ENCODE peak calls at places on chromosomes 7 and 10, in ten cellular contexts. One of them, this sample, is unnamed. For H3K4me1, the result is how much of the 10 kb centered on the place peaks cover.

GRCh38 chr10:62916157-62916603 is 100.0 kb upstream of the EGR2 start:
- DNase-seq in K562: no peak
- DNase-seq in H1: no peak
- DNase-seq in SK-N-SH: no peak
- DNase-seq in transverse colon: no peak
- DNase-seq in HepG2: no peak
- DNase-seq in ovary: no peak
- DNase-seq in A549: peak
- DNase-seq in tibial nerve: peak
- DNase-seq in sigmoid colon: no peak
- DNase-seq in this sample: no peak

GRCh38 chr7:124191030-124191429 is 158.2 kb upstream of the TMEM229A start:
- DNase-seq in HepG2: no peak
- DNase-seq in sigmoid colon: no peak
- DNase-seq in tibial nerve: no peak
- DNase-seq in A549: no peak
- DNase-seq in transverse colon: no peak
- DNase-seq in H1: no peak
- DNase-seq in K562: no peak
- DNase-seq in ovary: no peak
- DNase-seq in SK-N-SH: no peak
- DNase-seq in this sample: no peak

GRCh38 chr7:120996333-120996982 is 7.9 kb downstream of the CPED1 start:
- DNase-seq in sigmoid colon: peak
- DNase-seq in tibial nerve: peak
- DNase-seq in A549: no peak
- DNase-seq in K562: peak
- DNase-seq in H1: no peak
- DNase-seq in HepG2: no peak
- DNase-seq in SK-N-SH: no peak
- DNase-seq in ovary: peak
- DNase-seq in transverse colon: peak
- DNase-seq in this sample: no peak

GRCh38 chr7:140656548-140657515 is 15.9 kb upstream of the ADCK2 start:
- DNase-seq in K562: no peak
- DNase-seq in transverse colon: peak
- DNase-seq in tibial nerve: no peak
- DNase-seq in SK-N-SH: no peak
- DNase-seq in A549: no peak
- DNase-seq in sigmoid colon: peak
- DNase-seq in ovary: peak
- DNase-seq in H1: no peak
- DNase-seq in HepG2: peak
- DNase-seq in this sample: no peak

GRCh38 chr7:122316467-122317394 is 12.2 kb upstream of the FEZF1 start:
- DNase-seq in H1: peak
- DNase-seq in A549: no peak
- DNase-seq in ovary: no peak
- DNase-seq in transverse colon: peak
- DNase-seq in HepG2: peak
- DNase-seq in K562: no peak
- DNase-seq in SK-N-SH: no peak
- DNase-seq in tibial nerve: no peak
- DNase-seq in sigmoid colon: no peak
- DNase-seq in this sample: no peak

GRCh38 chr10:115209133-115209532 is 116.0 kb downstream of the ATRNL1 start:
- DNase-seq in SK-N-SH: no peak
- DNase-seq in tibial nerve: no peak
- DNase-seq in transverse colon: no peak
- DNase-seq in ovary: no peak
- DNase-seq in K562: no peak
- DNase-seq in A549: no peak
- DNase-seq in sigmoid colon: no peak
- DNase-seq in H1: no peak
- DNase-seq in HepG2: no peak
- DNase-seq in this sample: no peak

GRCh38 chr7:80002865-80003264 is 131.8 kb upstream of the GNAI1 start:
- DNase-seq in HepG2: no peak
- DNase-seq in ovary: no peak
- DNase-seq in A549: no peak
- DNase-seq in tibial nerve: no peak
- DNase-seq in K562: no peak
- DNase-seq in transverse colon: no peak
- DNase-seq in sigmoid colon: no peak
- DNase-seq in SK-N-SH: no peak
- DNase-seq in H1: no peak
- DNase-seq in this sample: no peak

GRCh38 chr7:88169717-88170320 is 50.0 kb downstream of the SRI start:
- DNase-seq in sigmoid colon: no peak
- DNase-seq in A549: peak
- DNase-seq in ovary: no peak
- DNase-seq in transverse colon: no peak
- DNase-seq in HepG2: peak
- DNase-seq in K562: peak
- DNase-seq in SK-N-SH: peak
- DNase-seq in H1: no peak
- DNase-seq in tibial nerve: no peak
- DNase-seq in this sample: no peak

DNA sequence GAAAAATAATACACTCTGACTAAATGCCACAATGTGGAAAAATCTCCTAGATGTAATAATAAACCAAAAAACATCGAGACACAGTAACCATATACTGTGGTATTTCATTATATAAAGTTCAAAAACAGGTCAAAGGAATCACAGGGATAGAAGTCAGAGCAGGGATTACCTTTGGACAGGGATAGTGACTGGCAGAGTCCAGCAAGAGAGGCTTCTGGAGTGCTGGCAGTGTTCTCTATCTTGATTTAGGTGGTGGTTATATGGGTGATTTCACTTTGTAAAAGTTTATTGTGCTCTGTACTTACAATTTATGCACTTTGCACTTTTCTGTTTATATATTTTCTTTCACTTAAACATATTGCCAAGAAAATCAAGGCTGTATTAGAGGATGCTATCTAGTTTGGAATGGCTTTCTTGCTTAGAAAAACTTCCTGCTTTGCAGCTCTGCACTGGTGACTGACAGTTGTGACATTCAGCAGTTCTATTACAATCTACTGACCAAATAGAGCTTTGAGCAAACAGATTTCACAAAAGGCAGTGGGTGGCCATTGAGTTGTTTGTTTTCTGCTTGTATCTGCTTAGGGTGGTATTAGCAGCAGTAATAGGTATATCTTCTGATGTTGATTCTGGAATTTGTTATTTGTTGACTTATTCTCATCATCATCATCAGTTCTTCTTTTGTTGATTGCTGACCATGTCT is 263.6 kb upstream of the LRGUK start:
- DNase-seq in transverse colon: no peak
- DNase-seq in H1: no peak
- DNase-seq in K562: no peak
- DNase-seq in HepG2: peak
- DNase-seq in ovary: no peak
- DNase-seq in tibial nerve: no peak
- DNase-seq in sigmoid colon: no peak
- DNase-seq in A549: peak
- DNase-seq in SK-N-SH: no peak
- DNase-seq in this sample: no peak
- TF ChIP-seq EP300 in transverse colon: no peak
- TF ChIP-seq EP300 in H1: no peak
- TF ChIP-seq EP300 in K562: no peak
- TF ChIP-seq EP300 in HepG2: no peak
- TF ChIP-seq EP300 in ovary: no peak
- TF ChIP-seq EP300 in tibial nerve: no peak
- TF ChIP-seq EP300 in sigmoid colon: no peak
- TF ChIP-seq EP300 in A549: no peak
- TF ChIP-seq EP300 in SK-N-SH: peak
- TF ChIP-seq EP300 in this sample: no peak

DNA sequence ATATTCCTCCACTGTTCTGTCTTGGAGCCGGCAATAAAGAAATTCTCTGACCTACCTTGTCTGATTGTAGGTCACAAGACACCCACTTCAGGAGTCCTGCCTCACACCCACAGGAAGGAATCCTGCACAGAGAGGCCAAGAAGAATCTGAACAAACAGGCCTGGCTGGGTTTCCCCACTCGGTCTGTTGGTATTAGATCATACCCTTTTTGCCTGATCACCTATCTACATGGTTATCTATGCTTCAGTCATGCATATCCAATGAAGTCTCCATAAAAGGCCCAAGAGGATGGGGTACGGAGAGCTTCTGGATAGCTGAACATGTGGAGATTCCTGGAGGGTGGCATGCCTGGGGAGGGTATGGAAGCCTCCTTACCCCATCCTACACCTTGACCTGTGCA is 12.3 kb downstream of the OGDH start:
- DNase-seq in A549: no peak
- DNase-seq in K562: no peak
- DNase-seq in transverse colon: no peak
- DNase-seq in H1: no peak
- DNase-seq in HepG2: no peak
- DNase-seq in ovary: no peak
- DNase-seq in sigmoid colon: no peak
- DNase-seq in SK-N-SH: no peak
- DNase-seq in tibial nerve: no peak
- DNase-seq in this sample: no peak
- H3K4me1 ChIP-seq in A549: under half
- H3K4me1 ChIP-seq in K562: under half
- H3K4me1 ChIP-seq in transverse colon: half or more
- H3K4me1 ChIP-seq in H1: under half
- H3K4me1 ChIP-seq in HepG2: under half
- H3K4me1 ChIP-seq in ovary: under half
- H3K4me1 ChIP-seq in sigmoid colon: half or more
- H3K4me1 ChIP-seq in SK-N-SH: under half
- H3K4me1 ChIP-seq in tibial nerve: under half
- H3K4me1 ChIP-seq in this sample: half or more

DNA sequence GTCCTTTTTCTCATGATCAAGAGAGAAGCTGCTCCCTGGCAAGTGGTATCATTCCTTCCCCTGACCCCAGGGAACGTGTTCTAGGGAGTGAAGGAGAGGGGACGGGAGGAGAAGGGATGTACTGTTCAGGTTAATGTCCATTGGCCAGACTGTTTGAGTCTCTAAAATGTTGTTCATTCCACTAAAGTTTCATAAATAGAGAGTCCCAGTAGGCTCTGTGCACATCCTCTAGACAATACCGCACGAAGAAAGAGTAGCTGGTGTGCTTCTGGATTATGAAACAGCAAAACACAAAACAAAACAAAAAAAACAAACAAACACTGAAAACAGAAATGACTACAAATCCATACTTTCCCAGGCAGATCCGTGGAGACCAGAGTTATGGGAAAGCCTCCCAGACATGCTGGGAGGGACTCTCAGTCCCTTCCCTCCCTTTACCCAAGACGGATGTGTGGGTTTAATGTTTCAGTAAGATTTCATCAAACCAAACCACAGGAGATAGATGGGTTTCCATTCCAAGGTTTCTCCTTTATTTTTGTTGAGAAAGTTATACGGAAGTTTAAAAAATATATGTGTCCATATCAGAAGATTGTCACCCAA is 66.5 kb upstream of the TNS3 start:
- DNase-seq in ovary: no peak
- DNase-seq in tibial nerve: no peak
- DNase-seq in K562: no peak
- DNase-seq in SK-N-SH: no peak
- DNase-seq in H1: no peak
- DNase-seq in sigmoid colon: no peak
- DNase-seq in A549: no peak
- DNase-seq in transverse colon: no peak
- DNase-seq in HepG2: no peak
- DNase-seq in this sample: no peak
- TF ChIP-seq EP300 in ovary: no peak
- TF ChIP-seq EP300 in tibial nerve: no peak
- TF ChIP-seq EP300 in K562: no peak
- TF ChIP-seq EP300 in SK-N-SH: no peak
- TF ChIP-seq EP300 in H1: no peak
- TF ChIP-seq EP300 in sigmoid colon: no peak
- TF ChIP-seq EP300 in A549: no peak
- TF ChIP-seq EP300 in transverse colon: no peak
- TF ChIP-seq EP300 in HepG2: no peak
- TF ChIP-seq EP300 in this sample: no peak

GRCh38 chr7:76293407-76293901 is 9.0 kb upstream of the HSPB1 start:
- DNase-seq in sigmoid colon: peak
- DNase-seq in SK-N-SH: no peak
- DNase-seq in K562: no peak
- DNase-seq in H1: no peak
- DNase-seq in tibial nerve: no peak
- DNase-seq in A549: no peak
- DNase-seq in transverse colon: no peak
- DNase-seq in ovary: no peak
- DNase-seq in HepG2: no peak
- DNase-seq in this sample: no peak

GRCh38 chr7:76296743-76297740 is 5.4 kb upstream of the HSPB1 start:
- DNase-seq in HepG2: peak
- DNase-seq in transverse colon: peak
- DNase-seq in ovary: peak
- DNase-seq in SK-N-SH: no peak
- DNase-seq in K562: no peak
- DNase-seq in A549: peak
- DNase-seq in tibial nerve: peak
- DNase-seq in sigmoid colon: peak
- DNase-seq in H1: no peak
- DNase-seq in this sample: no peak

GRCh38 chr7:76291346-76292205 is 10.9 kb upstream of the HSPB1 start:
- DNase-seq in K562: peak
- DNase-seq in sigmoid colon: peak
- DNase-seq in SK-N-SH: peak
- DNase-seq in A549: peak
- DNase-seq in ovary: peak
- DNase-seq in HepG2: peak
- DNase-seq in transverse colon: peak
- DNase-seq in tibial nerve: peak
- DNase-seq in H1: peak
- DNase-seq in this sample: peak

GRCh38 chr7:76292206-76292573 is 10.3 kb upstream of the HSPB1 start:
- DNase-seq in K562: no peak
- DNase-seq in tibial nerve: no peak
- DNase-seq in transverse colon: no peak
- DNase-seq in H1: no peak
- DNase-seq in HepG2: peak
- DNase-seq in ovary: peak
- DNase-seq in A549: no peak
- DNase-seq in SK-N-SH: no peak
- DNase-seq in sigmoid colon: peak
- DNase-seq in this sample: no peak

DNA sequence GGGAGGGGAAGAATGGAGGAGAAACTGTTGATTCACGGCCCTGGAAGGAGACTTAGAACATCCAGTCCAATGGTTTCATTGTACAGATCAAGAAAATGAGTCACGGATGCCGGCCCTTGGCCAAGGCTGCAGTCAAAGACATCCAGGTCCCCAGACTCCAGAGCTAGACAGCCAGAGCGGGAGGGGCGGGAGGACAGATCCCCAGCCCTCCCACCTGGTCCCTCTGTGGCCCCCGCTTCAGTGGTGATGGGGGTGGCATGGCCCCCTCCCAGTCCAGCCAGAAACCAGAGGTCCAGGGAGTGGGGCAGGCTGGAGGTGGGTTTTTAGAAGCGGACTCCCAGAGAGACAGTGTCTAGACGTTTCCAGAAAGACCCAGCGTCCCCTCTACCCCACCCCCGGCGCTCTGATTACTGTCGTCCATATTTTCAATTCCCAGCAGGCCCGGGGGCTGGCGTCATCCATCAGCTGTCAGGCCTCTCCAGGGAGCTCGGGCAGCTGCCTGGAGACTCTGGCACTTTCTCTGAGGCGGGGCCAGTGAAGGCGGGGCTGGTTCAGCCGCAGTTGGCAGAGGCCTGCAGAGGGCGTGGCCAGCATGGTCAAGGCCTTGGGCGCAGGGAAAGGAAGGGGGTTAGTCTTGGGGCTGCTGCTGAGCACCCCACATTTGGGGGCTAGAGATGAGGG is 8.0 kb upstream of the HSPB1 start:
- DNase-seq in sigmoid colon: peak
- DNase-seq in transverse colon: peak
- DNase-seq in HepG2: peak
- DNase-seq in K562: peak
- DNase-seq in SK-N-SH: peak
- DNase-seq in H1: peak
- DNase-seq in A549: peak
- DNase-seq in ovary: peak
- DNase-seq in tibial nerve: peak
- DNase-seq in this sample: peak
- H3K4me1 ChIP-seq in sigmoid colon: half or more
- H3K4me1 ChIP-seq in transverse colon: half or more
- H3K4me1 ChIP-seq in HepG2: half or more
- H3K4me1 ChIP-seq in K562: under half
- H3K4me1 ChIP-seq in SK-N-SH: under half
- H3K4me1 ChIP-seq in H1: under half
- H3K4me1 ChIP-seq in A549: half or more
- H3K4me1 ChIP-seq in ovary: under half
- H3K4me1 ChIP-seq in tibial nerve: half or more
- H3K4me1 ChIP-seq in this sample: half or more

This sample was measured in esophagus muscularis mucosa.